ENCODE peak calls at places on chromosome 18, in four cellular contexts. One of them, this sample, is unnamed.

GRCh38 chr18:32759768-32760167 is 13.1 kb downstream of the KLHL14 start:
- DNase-seq in HepG2: no peak
- DNase-seq in GM12878: no peak
- DNase-seq in K562: no peak
- DNase-seq in this sample: no peak

GRCh38 chr18:44594779-44595467 is 85.8 kb upstream of the SETBP1 start:
- DNase-seq in K562: no peak
- DNase-seq in GM12878: no peak
- DNase-seq in HepG2: no peak
- DNase-seq in this sample: peak; percentile 78

GRCh38 chr18:74631242-74632087 is 33.8 kb downstream of the ZNF407 start:
- DNase-seq in K562: no peak
- DNase-seq in GM12878: no peak
- DNase-seq in HepG2: no peak
- DNase-seq in this sample: peak; percentile 61

GRCh38 chr18:47215554-47216138 is 35.8 kb downstream of the SKOR2 start:
- DNase-seq in K562: peak; percentile 11
- DNase-seq in HepG2: peak; percentile 44
- DNase-seq in GM12878: peak; percentile 3
- DNase-seq in this sample: peak; percentile 47

GRCh38 chr18:6741290-6741689 is 11.8 kb downstream of the ARHGAP28 start:
- DNase-seq in GM12878: no peak
- DNase-seq in K562: no peak
- DNase-seq in HepG2: no peak
- DNase-seq in this sample: peak; percentile 97

GRCh38 chr18:49630246-49630699 is 68.4 kb downstream of the LIPG start:
- DNase-seq in GM12878: no peak
- DNase-seq in K562: no peak
- DNase-seq in HepG2: peak; percentile 92
- DNase-seq in this sample: no peak

GRCh38 chr18:49846718-49847470 is 33.6 kb upstream of the ACAA2 start:
- DNase-seq in K562: no peak
- DNase-seq in HepG2: no peak
- DNase-seq in GM12878: no peak
- DNase-seq in this sample: no peak

GRCh38 chr18:58635891-58636290 is 7.0 kb upstream of the ALPK2 start:
- DNase-seq in K562: no peak
- DNase-seq in GM12878: peak; percentile 38
- DNase-seq in HepG2: no peak
- DNase-seq in this sample: peak; percentile 36

GRCh38 chr18:45554070-45554767 is 61.1 kb upstream of the SLC14A2 start:
- DNase-seq in K562: no peak
- DNase-seq in GM12878: no peak
- DNase-seq in HepG2: no peak
- DNase-seq in this sample: no peak

GRCh38 chr18:43486462-43486861 is 209.2 kb upstream of the SYT4 start:
- DNase-seq in K562: no peak
- DNase-seq in GM12878: no peak
- DNase-seq in HepG2: no peak
- DNase-seq in this sample: no peak

GRCh38 chr18:74353169-74353775 is 37.6 kb downstream of the C18orf63 start:
- DNase-seq in HepG2: peak; percentile 63
- DNase-seq in K562: peak; percentile 4
- DNase-seq in GM12878: peak; percentile 24
- DNase-seq in this sample: peak; percentile 53

GRCh38 chr18:36211612-36212065 is 24.3 kb downstream of the MOCOS start:
- DNase-seq in GM12878: peak; percentile 12
- DNase-seq in HepG2: no peak
- DNase-seq in K562: no peak
- DNase-seq in this sample: no peak

GRCh38 chr18:5058768-5059539 is 138.1 kb downstream of the AKAIN1 start:
- DNase-seq in GM12878: peak; percentile 26
- DNase-seq in K562: no peak
- DNase-seq in HepG2: no peak
- DNase-seq in this sample: no peak

GRCh38 chr18:28432350-28432749 is 255.4 kb upstream of the CDH2 start:
- DNase-seq in K562: no peak
- DNase-seq in HepG2: no peak
- DNase-seq in GM12878: no peak
- DNase-seq in this sample: peak; percentile 3

GRCh38 chr18:49723648-49724180 is 89.6 kb downstream of the ACAA2 start:
- DNase-seq in HepG2: peak; percentile 80
- DNase-seq in K562: no peak
- DNase-seq in GM12878: peak; percentile 43
- DNase-seq in this sample: peak; percentile 91

GRCh38 chr18:23703057-23703986 is 14.1 kb downstream of the LAMA3 start:
- DNase-seq in GM12878: no peak
- DNase-seq in HepG2: peak; percentile 50
- DNase-seq in K562: peak; percentile 40
- DNase-seq in this sample: peak; percentile 80

GRCh38 chr18:70463085-70463484 is 174.2 kb downstream of the SOCS6 start:
- DNase-seq in GM12878: no peak
- DNase-seq in K562: no peak
- DNase-seq in HepG2: no peak
- DNase-seq in this sample: no peak

DNA sequence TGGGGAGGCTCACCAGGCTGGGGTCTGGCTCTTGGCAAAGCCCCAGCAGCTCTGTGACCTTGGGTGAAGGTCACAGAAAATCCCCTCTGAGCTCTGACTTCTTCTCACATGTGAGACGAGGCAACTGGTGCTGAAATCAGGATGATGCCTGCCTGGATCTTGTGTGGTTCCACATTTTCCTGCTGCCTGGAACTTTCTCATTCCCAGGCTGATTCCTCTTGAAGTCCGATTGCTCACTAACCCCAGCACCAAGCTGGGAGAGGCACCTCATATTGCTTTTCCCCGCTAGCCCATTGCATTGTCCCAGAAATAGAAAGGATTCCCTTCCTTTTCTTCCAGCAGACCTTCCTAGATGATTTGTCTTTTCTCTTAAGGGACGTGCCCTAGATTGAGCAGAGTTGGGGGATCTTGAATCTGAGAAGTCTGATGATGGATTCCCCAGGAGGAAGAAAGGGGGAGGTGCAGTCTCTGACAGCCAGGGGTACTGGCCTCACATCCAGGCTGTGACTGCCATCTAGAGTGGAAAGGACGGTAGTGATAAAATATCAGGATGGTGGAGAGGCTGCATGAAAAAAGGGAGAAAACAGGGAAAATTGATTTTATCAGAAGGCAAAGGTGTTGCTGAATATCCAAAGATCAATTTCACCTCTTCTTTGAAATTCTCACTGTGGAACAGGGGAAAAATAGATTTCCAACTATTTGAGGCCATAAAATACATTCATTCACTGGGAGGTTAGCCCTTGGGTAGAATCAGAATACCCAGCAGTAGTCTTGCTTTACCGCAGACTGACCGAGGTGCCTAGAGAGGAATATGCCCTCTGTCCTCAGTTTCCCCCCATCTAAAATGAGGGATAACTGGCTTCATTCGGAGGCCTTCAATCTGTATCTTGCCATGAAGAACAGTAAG is 96.3 kb downstream of the FAM210A start:
- DNase-seq in HepG2: peak; percentile 67
- DNase-seq in K562: peak; percentile 73
- DNase-seq in GM12878: peak; percentile 48
- DNase-seq in this sample: peak; percentile 67
- TF ChIP-seq MYC in HepG2: no peak
- TF ChIP-seq MYC in K562: no peak
- TF ChIP-seq MYC in GM12878: no peak
- TF ChIP-seq MYC in this sample: no peak

GRCh38 chr18:12750076-12750707 is 47.4 kb downstream of the PSMG2 start:
- DNase-seq in K562: no peak
- DNase-seq in GM12878: peak; percentile 23
- DNase-seq in HepG2: no peak
- DNase-seq in this sample: no peak
- H3K9ac ChIP-seq in K562: no peak overlapping the region
- H3K9ac ChIP-seq in GM12878: no peak overlapping the region
- H3K9ac ChIP-seq in HepG2: no peak overlapping the region
- H3K9ac ChIP-seq in this sample: no peak overlapping the region

DNA sequence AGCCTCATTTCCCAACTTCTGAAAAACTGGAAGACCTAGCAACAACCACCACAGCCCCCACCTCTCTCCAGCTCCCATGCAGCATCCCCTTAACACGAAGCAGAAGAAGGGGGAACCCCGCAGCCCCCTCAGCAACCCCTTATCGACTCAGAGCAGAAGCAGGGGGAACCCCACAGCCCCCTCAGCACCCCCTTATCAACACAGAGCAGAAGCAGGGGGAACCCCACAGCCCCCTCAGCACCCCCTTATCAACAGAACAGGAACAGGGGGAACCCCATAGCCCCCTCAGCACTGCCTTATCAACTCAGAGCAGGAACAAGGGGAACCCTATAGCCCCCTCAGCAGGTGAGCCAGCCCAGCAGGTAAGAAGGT is 6.7 kb downstream of the SLC66A2 start:
- DNase-seq in GM12878: no peak
- DNase-seq in K562: peak; percentile 15
- DNase-seq in HepG2: no peak
- DNase-seq in this sample: no peak
- TF ChIP-seq POLR2A in GM12878: no peak
- TF ChIP-seq POLR2A in K562: no peak
- TF ChIP-seq POLR2A in HepG2: no peak
- TF ChIP-seq POLR2A in this sample: no peak

DNA sequence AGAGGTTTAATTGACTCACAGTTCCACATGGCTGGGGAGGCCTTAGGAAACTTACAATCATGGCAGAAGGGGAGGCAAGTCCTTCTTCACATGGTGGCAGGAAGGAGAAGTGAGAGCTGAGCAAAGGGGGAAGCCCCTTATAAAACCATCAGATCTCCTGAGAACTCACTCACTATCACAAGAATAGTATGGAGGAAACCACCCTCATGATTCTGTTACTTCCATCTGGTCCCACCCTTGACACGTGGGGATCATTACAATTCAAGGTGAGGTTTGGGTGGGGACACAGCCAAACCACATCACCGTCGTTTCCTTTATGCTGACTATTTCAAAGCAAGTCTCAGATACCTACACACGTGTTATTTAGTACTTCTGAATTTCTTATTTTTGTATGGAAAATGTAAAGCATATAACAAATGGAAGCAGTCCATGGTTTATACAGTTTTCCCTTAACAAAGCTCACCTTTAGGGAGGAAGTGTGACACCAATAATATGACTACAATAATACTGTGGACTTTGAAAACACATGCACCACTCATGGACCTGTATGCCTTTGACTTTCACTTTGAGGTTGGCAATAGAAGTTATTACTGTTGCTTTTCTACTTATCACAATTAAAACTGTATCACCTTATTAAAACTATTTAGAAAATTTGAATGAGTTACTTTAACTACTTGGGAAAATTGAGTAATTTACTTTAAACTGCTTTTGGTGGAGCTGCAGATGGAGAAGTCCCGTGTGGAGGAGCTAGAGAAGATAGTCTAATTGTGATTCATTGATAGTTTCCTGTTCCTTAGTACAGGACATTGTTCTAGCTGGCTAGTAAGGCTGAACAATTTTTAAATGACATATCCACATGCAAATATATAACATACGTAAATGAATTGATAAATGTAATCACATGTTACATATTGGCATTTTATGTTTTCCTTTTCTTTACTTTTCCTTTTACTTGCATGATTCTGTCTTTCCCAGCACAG is 37.3 kb downstream of the MTCL1 start:
- DNase-seq in GM12878: no peak
- DNase-seq in HepG2: no peak
- DNase-seq in K562: no peak
- DNase-seq in this sample: peak; percentile 55
- TF ChIP-seq MYC in GM12878: no peak
- TF ChIP-seq MYC in HepG2: no peak
- TF ChIP-seq MYC in K562: no peak
- TF ChIP-seq MYC in this sample: no peak

GRCh38 chr18:12315481-12315880 is 7.4 kb downstream of the TUBB6 start:
- DNase-seq in K562: no peak
- DNase-seq in GM12878: no peak
- DNase-seq in HepG2: no peak
- DNase-seq in this sample: no peak

GRCh38 chr18:12318857-12319256 is 10.8 kb downstream of the TUBB6 start:
- DNase-seq in K562: no peak
- DNase-seq in GM12878: no peak
- DNase-seq in HepG2: no peak
- DNase-seq in this sample: no peak

GRCh38 chr18:12315911-12316310 is 7.9 kb downstream of the TUBB6 start:
- DNase-seq in HepG2: no peak
- DNase-seq in GM12878: no peak
- DNase-seq in K562: no peak
- DNase-seq in this sample: no peak

GRCh38 chr18:12317664-12318333 is 9.8 kb downstream of the TUBB6 start:
- DNase-seq in K562: no peak
- DNase-seq in GM12878: no peak
- DNase-seq in HepG2: no peak
- DNase-seq in this sample: no peak

DNA sequence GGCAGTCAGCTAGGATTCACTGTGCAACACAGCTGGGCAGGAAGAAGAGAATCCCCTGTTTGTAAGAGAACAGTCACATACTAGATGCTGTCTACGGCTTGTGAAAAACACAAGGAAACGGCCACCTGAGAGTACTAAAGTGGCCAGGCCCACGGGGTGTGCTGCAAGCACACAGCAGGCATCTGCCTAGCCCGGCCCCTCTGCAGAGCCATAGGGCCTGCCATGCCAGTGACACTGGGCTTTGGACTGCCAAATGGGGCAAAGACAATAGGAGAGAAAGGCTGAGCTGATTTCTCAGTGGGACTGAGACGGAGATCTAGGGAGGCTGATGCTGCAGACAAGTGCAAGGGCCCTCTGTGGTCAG is 10.3 kb downstream of the TUBB6 start:
- DNase-seq in HepG2: no peak
- DNase-seq in K562: no peak
- DNase-seq in GM12878: no peak
- DNase-seq in this sample: no peak
- H3K9ac ChIP-seq in HepG2: no peak overlapping the region
- H3K9ac ChIP-seq in K562: no peak overlapping the region
- H3K9ac ChIP-seq in GM12878: no peak overlapping the region
- H3K9ac ChIP-seq in this sample: no peak overlapping the region

GRCh38 chr18:55607763-55608162 is 19.8 kb upstream of the TCF4 start:
- DNase-seq in K562: no peak
- DNase-seq in GM12878: no peak
- DNase-seq in HepG2: no peak
- DNase-seq in this sample: no peak
- TF ChIP-seq POLR2A in K562: no peak
- TF ChIP-seq POLR2A in GM12878: no peak
- TF ChIP-seq POLR2A in HepG2: no peak
- TF ChIP-seq POLR2A in this sample: no peak

GRCh38 chr18:41645600-41646360 is 309.3 kb upstream of the PIK3C3 start:
- DNase-seq in HepG2: no peak
- DNase-seq in GM12878: no peak
- DNase-seq in K562: no peak
- DNase-seq in this sample: no peak
- TF ChIP-seq MYC in HepG2: no peak
- TF ChIP-seq MYC in GM12878: no peak
- TF ChIP-seq MYC in K562: no peak
- TF ChIP-seq MYC in this sample: no peak